ENCODE peak calls at places on chromosomes 16 and 17, in six cellular contexts. One of them, this sample, is unnamed.

GRCh38 chr17:38333635-38334295 is 10.0 kb downstream of the GPR179 start:
- DNase-seq in OCI-LY7: peak; percentile 72
- DNase-seq in sigmoid colon: no peak
- DNase-seq in GM23338: peak; percentile 91
- DNase-seq in nephron progenitor cell: peak; percentile 81
- DNase-seq in AG09309: no peak
- DNase-seq in this sample: peak; percentile 66

GRCh38 chr16:21650517-21650916 is 1.9 kb downstream of the IGSF6 start:
- DNase-seq in OCI-LY7: no peak
- DNase-seq in sigmoid colon: no peak
- DNase-seq in GM23338: no peak
- DNase-seq in nephron progenitor cell: no peak
- DNase-seq in AG09309: no peak
- DNase-seq in this sample: no peak

GRCh38 chr17:8376302-8377067 is at the start of gene KRABD2:
- DNase-seq in OCI-LY7: peak; percentile 91
- DNase-seq in sigmoid colon: peak; percentile 93
- DNase-seq in GM23338: peak; percentile 97
- DNase-seq in nephron progenitor cell: peak; percentile 96
- DNase-seq in AG09309: no peak
- DNase-seq in this sample: peak; percentile 97

GRCh38 chr17:36705651-36706436 is 104.5 kb downstream of the MRM1 start:
- DNase-seq in OCI-LY7: peak; percentile 40
- DNase-seq in sigmoid colon: no peak
- DNase-seq in GM23338: peak; percentile 85
- DNase-seq in nephron progenitor cell: peak; percentile 57
- DNase-seq in AG09309: no peak
- DNase-seq in this sample: peak; percentile 79

GRCh38 chr16:15650698-15651161 is 685 bp downstream of the NDE1 start:
- DNase-seq in OCI-LY7: peak; percentile 36
- DNase-seq in sigmoid colon: no peak
- DNase-seq in GM23338: peak; percentile 75
- DNase-seq in nephron progenitor cell: peak; percentile 35
- DNase-seq in AG09309: no peak
- DNase-seq in this sample: peak; percentile 67

GRCh38 chr16:64089697-64090096 is 1032.2 kb downstream of the CDH11 start:
- DNase-seq in OCI-LY7: peak; percentile 78
- DNase-seq in sigmoid colon: no peak
- DNase-seq in GM23338: peak; percentile 81
- DNase-seq in nephron progenitor cell: peak; percentile 9
- DNase-seq in AG09309: no peak
- DNase-seq in this sample: no peak

GRCh38 chr17:12622726-12623125 is 43.0 kb upstream of the MYOCD start:
- DNase-seq in OCI-LY7: no peak
- DNase-seq in sigmoid colon: no peak
- DNase-seq in GM23338: no peak
- DNase-seq in nephron progenitor cell: no peak
- DNase-seq in AG09309: no peak
- DNase-seq in this sample: no peak

GRCh38 chr17:6641374-6641818 is 536 bp downstream of the TXNDC17 start:
- DNase-seq in OCI-LY7: peak; percentile 39
- DNase-seq in sigmoid colon: no peak
- DNase-seq in GM23338: no peak
- DNase-seq in nephron progenitor cell: no peak
- DNase-seq in AG09309: no peak
- DNase-seq in this sample: no peak

GRCh38 chr16:88941933-88942909 is 34.8 kb downstream of the CBFA2T3 start:
- DNase-seq in OCI-LY7: peak; percentile 84
- DNase-seq in sigmoid colon: no peak
- DNase-seq in GM23338: peak; percentile 92
- DNase-seq in nephron progenitor cell: peak; percentile 78
- DNase-seq in AG09309: no peak
- DNase-seq in this sample: peak; percentile 95

GRCh38 chr17:47896672-47897490 is 845 bp downstream of the SP2 start:
- DNase-seq in OCI-LY7: peak; percentile 6
- DNase-seq in sigmoid colon: no peak
- DNase-seq in GM23338: no peak
- DNase-seq in nephron progenitor cell: no peak
- DNase-seq in AG09309: no peak
- DNase-seq in this sample: no peak

GRCh38 chr17:73210002-73210678 is 17.3 kb downstream of the COG1 start:
- DNase-seq in OCI-LY7: no peak
- DNase-seq in sigmoid colon: no peak
- DNase-seq in GM23338: no peak
- DNase-seq in nephron progenitor cell: no peak
- DNase-seq in AG09309: no peak
- DNase-seq in this sample: no peak

GRCh38 chr16:78957328-78958100 is 643.0 kb downstream of the MAF start:
- DNase-seq in OCI-LY7: peak; percentile 21
- DNase-seq in sigmoid colon: no peak
- DNase-seq in GM23338: no peak
- DNase-seq in nephron progenitor cell: no peak
- DNase-seq in AG09309: no peak
- DNase-seq in this sample: no peak

GRCh38 chr16:87723224-87723619 is 42.6 kb downstream of the KLHDC4 start:
- DNase-seq in OCI-LY7: peak; percentile 97
- DNase-seq in sigmoid colon: no peak
- DNase-seq in GM23338: no peak
- DNase-seq in nephron progenitor cell: no peak
- DNase-seq in AG09309: no peak
- DNase-seq in this sample: peak; percentile 81

GRCh38 chr16:1108299-1109252 is 12.5 kb upstream of the C1QTNF8 start:
- DNase-seq in OCI-LY7: no peak
- DNase-seq in sigmoid colon: peak; percentile 92
- DNase-seq in GM23338: no peak
- DNase-seq in nephron progenitor cell: no peak
- DNase-seq in AG09309: peak; percentile 8
- DNase-seq in this sample: no peak

GRCh38 chr17:5364156-5364555 is 55.3 kb downstream of the NUP88 start:
- DNase-seq in OCI-LY7: no peak
- DNase-seq in sigmoid colon: no peak
- DNase-seq in GM23338: no peak
- DNase-seq in nephron progenitor cell: no peak
- DNase-seq in AG09309: peak; percentile 40
- DNase-seq in this sample: no peak

GRCh38 chr17:44324571-44325275 is at the start of gene SLC25A39:
- DNase-seq in OCI-LY7: peak; percentile 96
- DNase-seq in sigmoid colon: peak; percentile 98
- DNase-seq in GM23338: peak; percentile 93
- DNase-seq in nephron progenitor cell: peak; percentile 97
- DNase-seq in AG09309: peak; percentile 76
- DNase-seq in this sample: peak; percentile 98
- TF ChIP-seq CTCF in OCI-LY7: no peak
- TF ChIP-seq CTCF in sigmoid colon: no peak
- TF ChIP-seq CTCF in GM23338: no peak
- TF ChIP-seq CTCF in nephron progenitor cell: no peak
- TF ChIP-seq CTCF in AG09309: no peak
- TF ChIP-seq CTCF in this sample: no peak

DNA sequence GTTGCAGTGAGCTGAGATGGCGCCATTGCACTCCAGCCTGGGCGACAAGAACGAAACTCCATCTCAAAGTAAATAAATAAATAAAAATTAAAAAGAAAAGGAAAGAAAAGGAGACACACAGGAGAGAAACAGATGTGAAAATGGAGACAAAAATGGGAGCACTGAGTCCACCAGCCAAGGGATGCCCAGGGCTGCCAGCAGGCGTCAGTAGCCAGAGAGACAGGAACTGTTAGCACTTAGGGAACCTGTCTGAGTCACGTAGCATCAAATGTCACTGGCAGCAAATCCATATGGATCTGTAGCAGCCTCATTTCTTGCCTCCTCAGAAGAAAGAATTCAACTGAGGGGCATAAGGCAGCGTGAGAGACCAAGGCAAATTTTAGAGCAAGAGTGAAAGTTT is 79.7 kb downstream of the CYLD start:
- DNase-seq in OCI-LY7: no peak
- DNase-seq in sigmoid colon: no peak
- DNase-seq in GM23338: peak; percentile 27
- DNase-seq in nephron progenitor cell: no peak
- DNase-seq in AG09309: no peak
- DNase-seq in this sample: no peak
- TF ChIP-seq CTCF in OCI-LY7: no peak
- TF ChIP-seq CTCF in sigmoid colon: no peak
- TF ChIP-seq CTCF in GM23338: peak; percentile 37
- TF ChIP-seq CTCF in nephron progenitor cell: no peak
- TF ChIP-seq CTCF in AG09309: peak; percentile 17
- TF ChIP-seq CTCF in this sample: no peak

GRCh38 chr17:77440571-77440981 is 299.8 kb downstream of the SEC14L1 start:
- DNase-seq in OCI-LY7: peak; percentile 97
- DNase-seq in sigmoid colon: no peak
- DNase-seq in GM23338: no peak
- DNase-seq in nephron progenitor cell: no peak
- DNase-seq in AG09309: no peak
- DNase-seq in this sample: no peak
- TF ChIP-seq CTCF in OCI-LY7: no peak
- TF ChIP-seq CTCF in sigmoid colon: no peak
- TF ChIP-seq CTCF in GM23338: no peak
- TF ChIP-seq CTCF in nephron progenitor cell: no peak
- TF ChIP-seq CTCF in AG09309: no peak
- TF ChIP-seq CTCF in this sample: no peak

GRCh38 chr17:17386143-17386800 is 83.1 kb downstream of the NT5M start:
- DNase-seq in OCI-LY7: no peak
- DNase-seq in sigmoid colon: no peak
- DNase-seq in GM23338: no peak
- DNase-seq in nephron progenitor cell: no peak
- DNase-seq in AG09309: no peak
- DNase-seq in this sample: no peak

GRCh38 chr17:17388657-17389496 is 85.7 kb downstream of the NT5M start:
- DNase-seq in OCI-LY7: no peak
- DNase-seq in sigmoid colon: no peak
- DNase-seq in GM23338: no peak
- DNase-seq in nephron progenitor cell: no peak
- DNase-seq in AG09309: no peak
- DNase-seq in this sample: no peak

GRCh38 chr17:17387017-17387416 is 83.8 kb downstream of the NT5M start:
- DNase-seq in OCI-LY7: no peak
- DNase-seq in sigmoid colon: no peak
- DNase-seq in GM23338: no peak
- DNase-seq in nephron progenitor cell: no peak
- DNase-seq in AG09309: no peak
- DNase-seq in this sample: no peak

GRCh38 chr17:17385502-17385901 is 82.3 kb downstream of the NT5M start:
- DNase-seq in OCI-LY7: no peak
- DNase-seq in sigmoid colon: no peak
- DNase-seq in GM23338: no peak
- DNase-seq in nephron progenitor cell: no peak
- DNase-seq in AG09309: no peak
- DNase-seq in this sample: no peak

DNA sequence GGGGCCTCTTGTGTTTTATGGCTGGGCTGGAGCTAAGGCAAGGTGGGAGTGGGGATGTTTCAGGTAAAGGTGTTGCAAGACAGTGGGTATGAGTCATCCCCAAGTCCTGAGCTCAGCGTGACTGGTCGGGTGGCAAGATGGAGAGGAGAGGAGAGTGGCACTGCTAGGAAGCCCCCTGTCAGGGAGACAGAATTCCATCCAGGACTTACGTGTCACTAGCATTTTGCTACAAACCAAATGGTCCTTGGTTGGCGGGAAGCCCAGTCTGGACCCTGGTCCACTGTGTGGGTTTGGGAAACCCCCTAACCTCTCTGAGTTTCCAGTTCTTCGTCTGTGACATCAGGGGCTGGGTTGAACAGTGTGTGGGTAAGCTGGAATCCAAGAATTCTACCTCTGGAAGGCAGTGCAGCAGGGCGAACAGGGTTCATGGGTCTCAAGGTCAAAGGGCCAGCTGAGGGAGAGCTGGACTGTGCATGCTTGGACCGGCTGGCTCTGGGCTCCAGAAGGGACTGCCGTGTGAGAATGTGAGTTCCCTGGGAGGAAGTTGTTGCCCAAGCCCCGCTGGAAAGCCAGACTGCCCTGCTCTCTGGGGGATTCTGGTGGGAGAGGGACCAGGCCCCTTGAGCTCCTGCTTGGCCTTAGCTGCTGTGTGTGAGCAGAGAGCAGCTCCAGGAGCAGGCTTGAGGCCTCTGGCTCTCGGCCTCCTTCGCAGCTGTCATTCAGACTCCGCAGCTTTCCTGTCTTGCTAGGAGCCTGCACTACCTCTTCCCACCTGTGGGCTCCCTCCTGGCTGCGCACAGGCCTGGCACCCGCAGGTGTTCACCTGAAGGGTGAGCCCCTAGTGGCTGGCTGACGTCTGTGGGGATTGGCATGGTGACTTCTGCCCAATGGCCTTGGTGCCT is 84.5 kb downstream of the NT5M start:
- DNase-seq in OCI-LY7: peak; percentile 70
- DNase-seq in sigmoid colon: no peak
- DNase-seq in GM23338: peak; percentile 89
- DNase-seq in nephron progenitor cell: peak; percentile 28
- DNase-seq in AG09309: no peak
- DNase-seq in this sample: no peak
- TF ChIP-seq CTCF in OCI-LY7: peak; percentile 76
- TF ChIP-seq CTCF in sigmoid colon: no peak
- TF ChIP-seq CTCF in GM23338: peak; percentile 65
- TF ChIP-seq CTCF in nephron progenitor cell: peak; percentile 38
- TF ChIP-seq CTCF in AG09309: peak; percentile 28
- TF ChIP-seq CTCF in this sample: no peak

DNA sequence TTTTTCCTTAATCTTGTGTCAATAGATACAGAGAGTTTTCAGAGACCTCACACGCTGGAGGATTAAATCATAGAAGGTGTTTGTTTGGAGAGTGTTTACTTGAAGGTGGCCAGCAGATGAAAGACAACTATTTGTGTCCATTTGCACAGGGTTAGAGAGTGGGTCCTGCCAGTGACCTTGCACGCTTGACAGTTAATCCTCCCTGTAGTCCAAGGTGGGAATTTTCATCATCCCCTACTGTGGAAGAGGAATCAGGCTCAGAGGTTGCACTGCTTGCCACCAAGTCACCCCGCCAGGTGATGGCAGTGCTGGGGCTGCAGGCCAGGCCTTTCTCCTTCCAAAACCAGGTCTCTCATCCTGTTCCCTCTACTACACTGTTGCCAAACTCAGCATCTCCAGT is 12.3 kb downstream of the CDH1 start:
- DNase-seq in OCI-LY7: no peak
- DNase-seq in sigmoid colon: no peak
- DNase-seq in GM23338: peak; percentile 65
- DNase-seq in nephron progenitor cell: no peak
- DNase-seq in AG09309: no peak
- DNase-seq in this sample: no peak
- TF ChIP-seq CTCF in OCI-LY7: peak; percentile 25
- TF ChIP-seq CTCF in sigmoid colon: no peak
- TF ChIP-seq CTCF in GM23338: peak; percentile 77
- TF ChIP-seq CTCF in nephron progenitor cell: no peak
- TF ChIP-seq CTCF in AG09309: no peak
- TF ChIP-seq CTCF in this sample: no peak